ENCODE peak calls at places on chromosome 18, in six cellular contexts. A, S, B, Y, U and F are unnamed samples.

GRCh38 chr18:76579301-76579695 is 84.3 kb upstream of the ZNF516 start:
- DNase-seq in S (no peak), Y (no peak), A (no peak), B (no peak), U (no peak), F (no peak)

GRCh38 chr18:53796042-53796729 is 428.3 kb downstream of the MBD2 start:
- DNase-seq in U (no peak), S (no peak), Y (peak; percentile 11), A (no peak), B (no peak), F (no peak)

GRCh38 chr18:36516258-36516657 is 218.7 kb downstream of the FHOD3 start:
- DNase-seq in A (no peak), U (no peak), Y (no peak), S (no peak), B (no peak), F (no peak)

GRCh38 chr18:9066817-9067306 is 35.6 kb upstream of the NDUFV2 start:
- DNase-seq in Y (no peak), A (no peak), S (no peak), B (no peak), U (no peak), F (no peak)

GRCh38 chr18:54125429-54125828 is 99.0 kb downstream of the MBD2 start:
- DNase-seq in A (no peak), U (no peak), Y (no peak), S (no peak), B (no peak), F (no peak)

GRCh38 chr18:74196220-74197119 is 48.1 kb downstream of the TIMM21 start:
- DNase-seq in U (peak; percentile 39), S (peak; percentile 54), Y (peak; percentile 26), A (peak; percentile 20), B (peak; percentile 28), F (no peak)

GRCh38 chr18:51655327-51655698 is 457.8 kb upstream of the MEX3C start:
- DNase-seq in B (no peak), A (no peak), S (no peak), Y (no peak), U (no peak), F (no peak)

GRCh38 chr18:76979906-76980305 is 152.7 kb downstream of the MBP start:
- DNase-seq in B (no peak), Y (no peak), S (no peak), U (peak; percentile 4), A (no peak), F (no peak)

GRCh38 chr18:62621546-62621945 is 93.8 kb upstream of the PHLPP1 start:
- DNase-seq in A (peak; percentile 75), S (no peak), U (no peak), Y (peak; percentile 23), B (no peak), F (no peak)

GRCh38 chr18:62663731-62664336 is 51.5 kb upstream of the PHLPP1 start:
- DNase-seq in A (no peak), S (no peak), B (no peak), Y (peak; percentile 79), U (no peak), F (no peak)

GRCh38 chr18:59383831-59384230 is 24.8 kb upstream of the LMAN1 start:
- DNase-seq in A (no peak), B (no peak), S (no peak), U (no peak), Y (no peak), F (no peak)

GRCh38 chr18:63869374-63869773 is 18.1 kb upstream of the SERPINB2 start:
- DNase-seq in A (no peak), Y (no peak), B (no peak), S (no peak), U (no peak), F (no peak)
- H3K27ac ChIP-seq in A (peak overlapping the region; percentile 18), Y (no peak overlapping the region), B (no peak overlapping the region), S (no peak overlapping the region), U (no peak overlapping the region), F (no peak overlapping the region)

GRCh38 chr18:79817607-79817998 is 19.9 kb downstream of the KCNG2 start:
- DNase-seq in Y (no peak), A (no peak), U (no peak), B (no peak), S (no peak), F (no peak)

GRCh38 chr18:79819951-79820351 is 22.2 kb downstream of the KCNG2 start:
- DNase-seq in S (no peak), U (no peak), A (no peak), Y (no peak), B (no peak), F (no peak)

GRCh38 chr18:79818036-79818435 is 20.3 kb downstream of the KCNG2 start:
- DNase-seq in A (no peak), S (no peak), Y (no peak), B (no peak), U (no peak), F (no peak)

GRCh38 chr18:79819064-79819725 is 21.5 kb downstream of the KCNG2 start:
- DNase-seq in U (no peak), S (peak; percentile 5), A (no peak), B (no peak), Y (no peak), F (no peak)

GRCh38 chr18:79818631-79819030 is 20.9 kb downstream of the KCNG2 start:
- DNase-seq in B (no peak), Y (no peak), U (no peak), S (peak; percentile 10), A (no peak), F (no peak)
- H3K4me1 ChIP-seq in B (no peaks in the 10 kb centered on the region), Y (no peaks in the 10 kb centered on the region), U (no peaks in the 10 kb centered on the region), S (no peaks in the 10 kb centered on the region), A (no peaks in the 10 kb centered on the region), F (no peaks in the 10 kb centered on the region)

DNA sequence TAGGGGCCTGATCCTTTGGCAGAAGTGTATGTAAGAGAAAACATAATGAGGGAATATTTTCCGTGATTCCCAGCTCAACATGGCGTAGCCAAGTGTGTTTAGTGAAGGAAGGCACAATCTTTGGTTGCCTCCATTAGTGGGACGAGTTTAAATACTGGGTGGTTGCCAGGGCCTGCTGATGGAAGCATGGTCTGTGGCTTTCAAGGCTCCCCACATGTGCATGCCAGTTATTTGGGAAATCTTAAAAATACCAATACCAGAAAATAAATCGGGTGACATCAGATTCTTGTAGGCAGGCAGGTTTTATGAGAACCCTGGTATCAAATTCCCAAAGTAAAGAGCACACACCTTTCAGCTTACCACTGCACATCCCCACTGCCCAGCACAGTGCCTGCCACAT is 7.1 kb downstream of the MYL12A start:
- DNase-seq in S (no peak), Y (no peak), B (no peak), U (no peak), A (no peak), F (no peak)
- H3K27ac ChIP-seq in S (peak overlapping the region; percentile 82), Y (peak overlapping the region; percentile 6), B (no peak overlapping the region), U (no peak overlapping the region), A (peak overlapping the region; percentile 99), F (peak overlapping the region; percentile 100)

GRCh38 chr18:3454365-3455089 is 4.6 kb downstream of the TGIF1 start:
- DNase-seq in U (no peak), Y (peak; percentile 41), A (peak; percentile 35), B (no peak), S (no peak), F (no peak)
- H3K4me1 ChIP-seq in U (peaks cover 3% of the 10 kb centered on the region), Y (peaks cover 11% of the 10 kb centered on the region), A (peaks cover 20% of the 10 kb centered on the region), B (peaks cover 34% of the 10 kb centered on the region), S (peaks cover 71% of the 10 kb centered on the region), F (peaks cover 25% of the 10 kb centered on the region)

DNA sequence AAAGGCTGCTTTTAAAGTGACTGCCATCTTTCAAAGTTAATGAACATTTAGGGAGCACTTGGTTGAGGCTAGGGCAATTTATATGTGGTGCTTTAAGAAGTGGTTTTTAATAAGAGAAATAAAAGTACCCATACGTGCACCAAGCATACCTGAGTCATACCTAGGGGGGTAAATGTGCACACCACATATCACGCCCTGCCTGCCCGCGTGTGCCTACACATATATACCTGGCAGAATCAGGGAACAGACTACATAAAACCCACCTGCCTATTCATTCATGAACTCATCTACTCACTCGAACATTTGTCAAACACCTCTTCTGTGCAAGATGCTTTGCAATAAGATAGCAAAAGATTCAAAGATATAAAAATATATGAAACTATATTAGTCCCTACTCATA is 69.3 kb upstream of the TMEM200C start:
- DNase-seq in B (no peak), A (no peak), U (no peak), S (no peak), Y (no peak), F (no peak)
- H3K27ac ChIP-seq in B (no peak overlapping the region), A (no peak overlapping the region), U (no peak overlapping the region), S (no peak overlapping the region), Y (no peak overlapping the region), F (no peak overlapping the region)

GRCh38 chr18:55473534-55473933 is 114.5 kb downstream of the TCF4 start:
- DNase-seq in U (no peak), S (no peak), Y (no peak), A (no peak), B (no peak), F (no peak)
- H3K4me1 ChIP-seq in U (no peaks in the 10 kb centered on the region), S (peaks cover 21% of the 10 kb centered on the region), Y (no peaks in the 10 kb centered on the region), A (peaks cover 12% of the 10 kb centered on the region), B (no peaks in the 10 kb centered on the region), F (no peaks in the 10 kb centered on the region)

GRCh38 chr18:57831597-57832377 is 28.7 kb upstream of the ATP8B1 start:
- DNase-seq in S (no peak), Y (no peak), A (no peak), B (no peak), U (no peak), F (no peak)

GRCh38 chr18:57833441-57834101 is 30.5 kb upstream of the ATP8B1 start:
- DNase-seq in Y (no peak), A (no peak), B (no peak), U (no peak), S (no peak), F (no peak)

GRCh38 chr18:57834616-57835015 is 31.5 kb upstream of the ATP8B1 start:
- DNase-seq in A (no peak), B (no peak), Y (no peak), U (no peak), S (no peak), F (no peak)

GRCh38 chr18:57835904-57836303 is 32.8 kb upstream of the ATP8B1 start:
- DNase-seq in U (no peak), A (no peak), S (no peak), B (no peak), Y (no peak), F (no peak)

GRCh38 chr18:57832730-57833129 is 29.6 kb upstream of the ATP8B1 start:
- DNase-seq in A (no peak), U (no peak), B (no peak), Y (no peak), S (no peak), F (no peak)
- H3K27ac ChIP-seq in A (no peak overlapping the region), U (no peak overlapping the region), B (no peak overlapping the region), Y (no peak overlapping the region), S (no peak overlapping the region), F (no peak overlapping the region)